ENCODE peak calls at places on chromosome X, in four cellular contexts. One of them, this sample, is unnamed.

GRCh38 chrX:120499301-120500097 is 30.4 kb upstream of the LAMP2 start:
- DNase-seq in astrocyte of the hippocampus: no peak
- DNase-seq in fibroblast of pulmonary artery: peak; percentile 61
- DNase-seq in activated CD4-positive, alpha-beta T cell treated with anti-CD3 and anti-CD28 coated beads for 48 hours: no peak
- DNase-seq in this sample: no peak

GRCh38 chrX:124215786-124216185 is 116.7 kb upstream of the TEX13D start:
- DNase-seq in astrocyte of the hippocampus: no peak
- DNase-seq in fibroblast of pulmonary artery: no peak
- DNase-seq in activated CD4-positive, alpha-beta T cell treated with anti-CD3 and anti-CD28 coated beads for 48 hours: peak; percentile 24
- DNase-seq in this sample: no peak

GRCh38 chrX:126552313-126553022 is at the start of gene DCAF12L1:
- DNase-seq in astrocyte of the hippocampus: peak; percentile 0
- DNase-seq in fibroblast of pulmonary artery: no peak
- DNase-seq in activated CD4-positive, alpha-beta T cell treated with anti-CD3 and anti-CD28 coated beads for 48 hours: no peak
- DNase-seq in this sample: no peak

GRCh38 chrX:16418650-16419049 is 231.3 kb upstream of the S100G start:
- DNase-seq in astrocyte of the hippocampus: no peak
- DNase-seq in fibroblast of pulmonary artery: no peak
- DNase-seq in activated CD4-positive, alpha-beta T cell treated with anti-CD3 and anti-CD28 coated beads for 48 hours: no peak
- DNase-seq in this sample: no peak

GRCh38 chrX:13103111-13103913 is 58.9 kb upstream of the FAM9C start:
- DNase-seq in astrocyte of the hippocampus: no peak
- DNase-seq in fibroblast of pulmonary artery: no peak
- DNase-seq in activated CD4-positive, alpha-beta T cell treated with anti-CD3 and anti-CD28 coated beads for 48 hours: no peak
- DNase-seq in this sample: no peak

GRCh38 chrX:23787745-23788118 is 4.8 kb downstream of the SAT1 start:
- DNase-seq in astrocyte of the hippocampus: no peak
- DNase-seq in fibroblast of pulmonary artery: no peak
- DNase-seq in activated CD4-positive, alpha-beta T cell treated with anti-CD3 and anti-CD28 coated beads for 48 hours: no peak
- DNase-seq in this sample: no peak

GRCh38 chrX:65926095-65927019 is 113.5 kb downstream of the VSIG4 start:
- DNase-seq in astrocyte of the hippocampus: no peak
- DNase-seq in fibroblast of pulmonary artery: no peak
- DNase-seq in activated CD4-positive, alpha-beta T cell treated with anti-CD3 and anti-CD28 coated beads for 48 hours: peak; percentile 47
- DNase-seq in this sample: no peak

GRCh38 chrX:101219116-101219839 is at the start of gene DRP2:
- DNase-seq in astrocyte of the hippocampus: peak; percentile 43
- DNase-seq in fibroblast of pulmonary artery: peak; percentile 37
- DNase-seq in activated CD4-positive, alpha-beta T cell treated with anti-CD3 and anti-CD28 coated beads for 48 hours: no peak
- DNase-seq in this sample: no peak

GRCh38 chrX:14916017-14916674 is 42.9 kb downstream of the MOSPD2 start:
- DNase-seq in astrocyte of the hippocampus: peak; percentile 85
- DNase-seq in fibroblast of pulmonary artery: peak; percentile 59
- DNase-seq in activated CD4-positive, alpha-beta T cell treated with anti-CD3 and anti-CD28 coated beads for 48 hours: no peak
- DNase-seq in this sample: peak; percentile 43

GRCh38 chrX:150164971-150165605 is 198.0 kb upstream of the MAMLD1 start:
- DNase-seq in astrocyte of the hippocampus: no peak
- DNase-seq in fibroblast of pulmonary artery: no peak
- DNase-seq in activated CD4-positive, alpha-beta T cell treated with anti-CD3 and anti-CD28 coated beads for 48 hours: no peak
- DNase-seq in this sample: no peak

GRCh38 chrX:112913807-112914206 is 73.2 kb upstream of the AMOT start:
- DNase-seq in astrocyte of the hippocampus: no peak
- DNase-seq in fibroblast of pulmonary artery: no peak
- DNase-seq in activated CD4-positive, alpha-beta T cell treated with anti-CD3 and anti-CD28 coated beads for 48 hours: no peak
- DNase-seq in this sample: no peak

GRCh38 chrX:3609800-3610199 is 103.6 kb downstream of the PRKX start:
- DNase-seq in astrocyte of the hippocampus: peak; percentile 55
- DNase-seq in fibroblast of pulmonary artery: peak; percentile 55
- DNase-seq in activated CD4-positive, alpha-beta T cell treated with anti-CD3 and anti-CD28 coated beads for 48 hours: no peak
- DNase-seq in this sample: no peak

GRCh38 chrX:2388669-2389068 is 112.1 kb downstream of the DHRSX start:
- DNase-seq in astrocyte of the hippocampus: no peak
- DNase-seq in fibroblast of pulmonary artery: no peak
- DNase-seq in activated CD4-positive, alpha-beta T cell treated with anti-CD3 and anti-CD28 coated beads for 48 hours: no peak
- DNase-seq in this sample: no peak

GRCh38 chrX:150502091-150502490 is 66.3 kb upstream of the MTM1 start:
- DNase-seq in astrocyte of the hippocampus: no peak
- DNase-seq in fibroblast of pulmonary artery: no peak
- DNase-seq in activated CD4-positive, alpha-beta T cell treated with anti-CD3 and anti-CD28 coated beads for 48 hours: no peak
- DNase-seq in this sample: no peak

This sample was measured in MG63.